ENCODE peak calls at places on chromosomes 5 and 9, in six cellular contexts. J is upper lobe of right lung, Q is K562, M is neural progenitor cell, C is transverse colon, P is A549. L is an unnamed sample.

GRCh38 chr5:59025734-59026133 is 442.9 kb downstream of the RAB3C start:
- DNase-seq in J (no peak), Q (no peak), M (no peak), C (no peak), P (no peak), L (peak; percentile 27)

GRCh38 chr5:313265-313664 is 8.2 kb upstream of the AHRR start:
- DNase-seq in J (no peak), Q (no peak), M (no peak), C (no peak), P (no peak), L (no peak)

GRCh38 chr5:73311291-73312110 is 137.1 kb downstream of the FOXD1 start:
- DNase-seq in J (no peak), Q (no peak), M (peak; percentile 61), C (no peak), P (no peak), L (no peak)

GRCh38 chr5:109852371-109853160 is 162.8 kb downstream of the MAN2A1 start:
- DNase-seq in J (no peak), Q (no peak), M (no peak), C (no peak), P (no peak), L (peak; percentile 11)

GRCh38 chr5:111580956-111581355 is 68.6 kb upstream of the STARD4 start:
- DNase-seq in J (no peak), Q (no peak), M (no peak), C (no peak), P (no peak), L (no peak)

GRCh38 chr5:13917061-13917460 is 27.4 kb downstream of the DNAH5 start:
- DNase-seq in J (no peak), Q (no peak), M (no peak), C (no peak), P (no peak), L (no peak)

GRCh38 chr5:148844433-148845279 is 18.2 kb downstream of the ADRB2 start:
- DNase-seq in J (no peak), Q (no peak), M (no peak), C (no peak), P (no peak), L (no peak)

GRCh38 chr9:83334320-83334719 is 203.9 kb downstream of the FRMD3 start:
- DNase-seq in J (peak; percentile 88), Q (peak; percentile 65), M (peak; percentile 81), C (peak; percentile 87), P (peak; percentile 35), L (peak; percentile 79)

GRCh38 chr5:6545770-6546690 is 86.8 kb downstream of the NSUN2 start:
- DNase-seq in J (no peak), Q (no peak), M (peak; percentile 42), C (no peak), P (no peak), L (no peak)

GRCh38 chr5:148387325-148387724 is 3.6 kb downstream of the FBXO38 start:
- DNase-seq in J (no peak), Q (no peak), M (no peak), C (no peak), P (no peak), L (no peak)

GRCh38 chr9:91817493-91818225 is 132.4 kb downstream of the ROR2 start:
- DNase-seq in J (no peak), Q (no peak), M (peak; percentile 59), C (no peak), P (no peak), L (no peak)
- H3K4me3 ChIP-seq in J (peak overlapping the region; percentile 8), Q (no peak overlapping the region), M (no peak overlapping the region), C (no peak overlapping the region), P (no peak overlapping the region), L (no peak overlapping the region)

GRCh38 chr5:1494780-1495524 is 28.8 kb downstream of the LPCAT1 start:
- DNase-seq in J (no peak), Q (no peak), M (no peak), C (peak; percentile 65), P (no peak), L (no peak)
- TF ChIP-seq CTCF in J (no peak), Q (no peak), M (no peak), C (no peak), P (no peak), L (no peak)

DNA sequence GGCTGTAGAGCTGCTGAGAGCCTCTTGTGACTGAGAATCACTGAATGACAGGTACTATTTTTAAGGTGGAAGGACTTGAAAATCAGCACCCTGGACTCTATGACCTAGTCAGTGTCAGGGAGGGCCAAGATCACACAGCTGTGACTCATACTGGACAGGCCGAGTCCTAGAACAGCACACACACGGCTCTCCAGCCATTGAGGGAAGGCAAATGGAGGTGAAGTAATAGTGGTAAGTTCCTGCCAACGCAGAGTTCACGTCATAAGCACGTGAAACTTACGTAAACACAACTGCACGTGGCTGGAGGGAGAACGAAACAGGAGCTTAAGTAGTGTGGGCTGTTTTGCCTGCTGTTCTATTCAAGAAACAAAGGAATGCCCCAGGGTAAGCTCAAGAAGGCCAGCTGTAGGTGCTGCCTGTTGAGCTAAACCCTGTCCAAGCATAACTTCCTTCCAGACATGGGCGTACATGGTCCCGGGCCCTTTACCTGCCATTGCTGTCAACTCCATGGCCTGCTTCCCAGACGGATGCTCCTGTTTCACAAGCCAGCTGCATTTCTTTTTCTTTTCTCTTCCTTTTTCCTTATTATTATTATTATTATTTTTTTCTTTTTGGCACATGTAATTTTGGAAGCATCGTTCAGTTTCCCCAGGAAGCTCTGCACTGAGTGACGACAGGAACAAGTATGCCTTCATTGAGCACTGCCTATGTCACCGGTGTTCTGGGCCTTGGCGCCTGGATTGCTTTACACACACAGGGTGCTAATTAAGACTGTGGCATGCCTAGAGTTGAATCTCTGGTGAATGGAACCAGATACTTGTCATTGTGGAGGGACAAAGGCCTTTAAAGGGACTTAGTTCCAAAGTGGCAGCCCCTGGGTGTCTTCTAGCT is 10.2 kb upstream of the LCP2 start:
- DNase-seq in J (peak; percentile 77), Q (peak; percentile 83), M (peak; percentile 70), C (peak; percentile 52), P (peak; percentile 36), L (peak; percentile 97)
- H3K4me1 ChIP-seq in J (peaks cover 27% of the 10 kb centered on the region), Q (peaks cover 61% of the 10 kb centered on the region), M (peaks cover 21% of the 10 kb centered on the region), C (no peaks in the 10 kb centered on the region), P (no peaks in the 10 kb centered on the region), L (peaks cover 36% of the 10 kb centered on the region)

DNA sequence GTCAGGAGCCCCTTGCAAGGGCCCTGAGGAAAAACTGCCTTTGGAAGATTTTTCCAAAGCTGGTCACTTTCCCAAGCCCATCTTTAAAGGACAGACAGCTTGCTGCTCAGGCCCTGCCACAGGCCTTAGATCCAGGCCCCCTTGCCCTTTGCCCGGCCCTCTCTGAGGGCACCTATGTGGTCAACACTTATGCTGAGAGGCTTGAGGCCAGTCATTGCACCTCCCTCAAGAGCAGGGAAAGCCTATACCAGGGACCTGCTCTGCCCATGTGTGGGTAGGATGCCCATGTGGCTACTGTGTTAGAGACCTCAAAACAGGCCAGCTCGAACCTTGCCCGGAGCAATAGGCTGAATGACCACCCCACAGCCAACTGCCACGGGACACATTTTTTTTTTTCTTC is 3.7 kb downstream of the TCF7 start:
- DNase-seq in J (no peak), Q (no peak), M (no peak), C (no peak), P (no peak), L (no peak)
- H3K4me3 ChIP-seq in J (no peak overlapping the region), Q (no peak overlapping the region), M (no peak overlapping the region), C (no peak overlapping the region), P (no peak overlapping the region), L (no peak overlapping the region)

GRCh38 chr5:127281609-127282008 is 9.0 kb upstream of the MEGF10 start:
- DNase-seq in J (no peak), Q (no peak), M (no peak), C (no peak), P (no peak), L (no peak)

GRCh38 chr5:127275641-127276193 is 14.9 kb upstream of the MEGF10 start:
- DNase-seq in J (no peak), Q (no peak), M (no peak), C (no peak), P (no peak), L (no peak)

DNA sequence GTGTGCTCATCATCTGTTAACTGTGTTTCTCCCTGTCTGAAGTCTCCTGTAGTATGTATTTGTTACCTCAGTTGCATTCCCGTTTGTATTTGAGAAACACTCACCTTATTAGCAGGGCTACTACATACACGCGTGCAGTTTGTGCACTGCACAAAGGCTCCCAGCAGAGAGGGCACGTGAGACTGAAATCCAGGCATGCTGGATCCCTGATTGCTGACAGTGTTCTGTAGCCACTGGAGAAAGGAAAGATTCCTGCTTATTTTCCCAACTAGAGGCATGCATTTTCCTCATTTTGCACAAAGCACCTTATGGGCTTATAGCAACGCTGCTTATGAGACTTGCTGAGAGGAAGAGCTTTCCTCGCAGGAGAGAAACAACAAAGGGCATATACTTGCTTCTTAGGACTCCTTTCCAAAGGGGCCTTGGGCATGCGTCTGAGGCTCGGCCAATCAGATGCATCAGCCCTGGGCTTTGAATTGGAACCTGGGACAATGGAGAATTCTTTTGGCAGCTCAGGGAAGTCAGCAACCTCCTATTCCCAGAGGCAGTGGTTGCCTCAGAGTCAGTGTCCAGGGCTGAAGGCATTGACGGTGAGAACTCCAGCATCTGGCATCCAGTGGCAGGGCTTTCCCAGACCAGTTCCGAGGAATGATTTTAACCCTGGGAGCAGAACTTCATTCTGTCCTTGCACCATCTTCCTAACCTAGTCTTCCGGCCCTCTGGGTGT is 9.9 kb upstream of the MEGF10 start:
- DNase-seq in J (no peak), Q (no peak), M (peak; percentile 42), C (no peak), P (no peak), L (no peak)
- TF ChIP-seq CTCF in J (no peak), Q (no peak), M (no peak), C (no peak), P (no peak), L (peak; percentile 7)

GRCh38 chr9:104981543-104982129 is 53.7 kb upstream of the ABCA1 start:
- DNase-seq in J (no peak), Q (no peak), M (no peak), C (no peak), P (no peak), L (no peak)
- H3K4me1 ChIP-seq in J (peaks cover 6% of the 10 kb centered on the region), Q (no peaks in the 10 kb centered on the region), M (no peaks in the 10 kb centered on the region), C (peaks cover 19% of the 10 kb centered on the region), P (no peaks in the 10 kb centered on the region), L (no peaks in the 10 kb centered on the region)

DNA sequence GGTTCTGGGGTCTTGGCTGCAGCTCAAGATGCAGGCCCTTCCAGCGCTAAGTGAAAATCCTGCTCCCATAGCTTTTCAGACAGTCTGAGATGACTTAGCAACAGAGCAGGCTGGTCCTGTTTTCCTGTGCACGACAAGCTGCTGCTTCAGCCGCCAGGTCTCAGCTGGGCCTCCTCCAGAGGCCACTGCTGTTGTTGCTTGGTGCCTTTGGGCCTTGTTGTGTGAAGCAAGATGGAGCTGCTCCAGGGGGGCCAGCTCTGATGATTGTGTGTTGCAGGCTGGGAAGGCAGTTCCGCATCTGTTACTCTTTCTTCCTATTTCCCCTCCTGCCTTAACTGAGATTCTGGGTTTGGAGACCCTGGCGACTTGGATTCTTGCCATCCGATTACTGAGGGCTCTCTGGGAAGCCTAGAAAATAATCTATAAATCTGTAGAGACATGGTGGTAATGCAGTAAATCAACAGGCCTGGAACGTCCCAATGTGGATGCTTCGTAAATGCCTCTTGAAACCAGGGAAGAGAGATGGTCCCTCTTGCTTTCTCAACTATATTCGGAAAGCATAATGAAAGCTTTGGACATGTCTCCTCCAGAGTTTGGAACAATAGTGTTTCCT is 3.2 kb downstream of the MAP1B start:
- DNase-seq in J (no peak), Q (peak; percentile 12), M (peak; percentile 41), C (no peak), P (no peak), L (no peak)
- H3K4me3 ChIP-seq in J (no peak overlapping the region), Q (no peak overlapping the region), M (peak overlapping the region; percentile 95), C (no peak overlapping the region), P (peak overlapping the region; percentile 84), L (no peak overlapping the region)